ENCODE peak calls at places on chromosomes 12 and 14, in seven cellular contexts. O is HFFc6, M is T-cell, A is T-helper 1 cell, E is upper lobe of right lung, K is fibroblast of the aortic adventitia, W is hippocampal formation. X is an unnamed sample.
A peak's percentile ranks its signal among the peaks of the same experiment; 100 is the strongest.

GRCh38 chr12:58988643-58989042 is 68.3 kb upstream of the LRIG3 start:
- DNase-seq in A (no peak), K (no peak), E (no peak), M (no peak), O (no peak), W (no peak), X (no peak)

GRCh38 chr12:118981285-118982201 is at the start of gene SRRM4:
- DNase-seq in E (peak; percentile 64), W (peak; percentile 12), K (no peak), A (no peak), O (no peak), M (no peak), X (no peak)

GRCh38 chr14:35369701-35370191 is 34.8 kb downstream of the NFKBIA start:
- DNase-seq in M (no peak), W (no peak), K (no peak), E (no peak), O (no peak), A (no peak), X (no peak)

GRCh38 chr14:103561381-103562134 is 899 bp downstream of the BAG5 start:
- DNase-seq in A (no peak), O (peak; percentile 54), M (no peak), W (no peak), K (peak; percentile 56), E (peak; percentile 76), X (peak; percentile 19)

GRCh38 chr12:25692115-25693035 is 139.3 kb upstream of the LMNTD1 start:
- DNase-seq in W (no peak), O (no peak), M (no peak), E (no peak), A (no peak), K (peak; percentile 99), X (no peak)

GRCh38 chr12:89475203-89475990 is 49.2 kb downstream of the GALNT4 start:
- DNase-seq in E (no peak), W (no peak), A (no peak), M (no peak), K (no peak), O (peak; percentile 25), X (no peak)

GRCh38 chr12:125185740-125186470 is 120.7 kb downstream of the AACS start:
- DNase-seq in O (peak; percentile 52), A (no peak), M (no peak), W (peak; percentile 73), K (peak; percentile 63), E (peak; percentile 89), X (peak; percentile 86)

GRCh38 chr14:99247091-99247729 is 24.8 kb downstream of the BCL11B start:
- DNase-seq in O (no peak), W (no peak), A (no peak), E (no peak), M (no peak), K (no peak), X (no peak)

GRCh38 chr14:74647834-74648361 is 35.9 kb upstream of the LTBP2 start:
- DNase-seq in O (no peak), W (no peak), E (no peak), K (no peak), A (no peak), M (no peak), X (peak; percentile 9)

GRCh38 chr14:69963966-69964365 is 84.8 kb downstream of the SMOC1 start:
- DNase-seq in A (no peak), K (no peak), W (peak; percentile 76), O (no peak), E (no peak), M (no peak), X (no peak)

GRCh38 chr12:109679716-109680520 is 33.7 kb upstream of the FAM222A start:
- DNase-seq in K (no peak), E (no peak), W (no peak), A (no peak), M (no peak), O (no peak), X (peak; percentile 18)

GRCh38 chr12:44930972-44931600 is 55.0 kb upstream of the NELL2 start:
- DNase-seq in M (no peak), A (no peak), E (no peak), O (peak; percentile 82), W (no peak), K (peak; percentile 80), X (no peak)

GRCh38 chr12:123958876-123959275 is 13.8 kb downstream of the CCDC92 start:
- DNase-seq in O (no peak), K (no peak), M (no peak), W (no peak), E (no peak), A (no peak), X (no peak)

GRCh38 chr14:106605548-106606448 is 1079.4 kb downstream of the TMEM121 start:
- DNase-seq in M (peak; percentile 66), W (no peak), E (peak; percentile 71), O (no peak), A (peak; percentile 70), K (no peak), X (no peak)

GRCh38 chr12:50786498-50787231 is 22.8 kb downstream of the ATF1 start:
- DNase-seq in M (no peak), A (no peak), K (peak; percentile 95), W (no peak), O (peak; percentile 96), E (no peak), X (no peak)

GRCh38 chr14:90599339-90599738 is 202.5 kb downstream of the CALM1 start:
- DNase-seq in A (no peak), O (no peak), W (no peak), M (no peak), E (no peak), K (no peak), X (no peak)

GRCh38 chr12:22034709-22035506 is 11.1 kb upstream of the CMAS start:
- DNase-seq in W (no peak), M (no peak), O (no peak), K (peak; percentile 58), A (no peak), E (no peak), X (no peak)

GRCh38 chr12:6774557-6775062 is 2.3 kb downstream of the LAG3 start:
- DNase-seq in M (peak; percentile 35), K (no peak), E (no peak), O (no peak), A (peak; percentile 24), W (no peak), X (no peak)

GRCh38 chr12:3771853-3772252 is 18.9 kb upstream of the CRACR2A start:
- DNase-seq in W (no peak), O (no peak), E (no peak), K (no peak), A (no peak), M (no peak), X (no peak)

GRCh38 chr12:120091371-120092090 is 25.0 kb downstream of the RAB35 start:
- DNase-seq in K (no peak), O (no peak), A (no peak), W (no peak), M (no peak), E (no peak), X (no peak)

GRCh38 chr12:106583578-106584103 is 837 bp downstream of the RFX4 start:
- DNase-seq in A (no peak), W (no peak), M (no peak), E (no peak), O (no peak), K (peak; percentile 11), X (no peak)

GRCh38 chr12:117629454-117629853 is 268.0 kb upstream of the NOS1 start:
- DNase-seq in M (no peak), E (no peak), O (no peak), A (no peak), W (no peak), K (no peak), X (no peak)

GRCh38 chr14:50064993-50065392 is 51.4 kb downstream of the VCPKMT start:
- DNase-seq in W (no peak), O (no peak), E (peak; percentile 44), K (peak; percentile 71), M (peak; percentile 51), A (peak; percentile 37), X (no peak)

GRCh38 chr12:104752016-104752415 is 206.1 kb downstream of the SLC41A2 start:
- DNase-seq in A (no peak), O (no peak), M (no peak), E (no peak), W (no peak), K (no peak), X (no peak)

X was measured in pancreas.